ENCODE peak calls at places on chromosomes 7 and 10, in nine cellular contexts. E is HEK293T; N is stimulated activated CD4-positive, alpha-beta T cell treated with anti-CD3 and anti-CD28 coated beads, TNF-alpha, amount 100 ng/mL, for 4 hours; Q is left ventricle myocardium inferior; S is activated naive CD4-positive, alpha-beta T cell treated with anti-CD3 and anti-CD28 coated beads, Interleukin-2, amount 10 ng/mL, durations not matched to agents 7 days and 5 days; H is stimulated activated CD8-positive, alpha-beta memory T cell treated with anti-CD3 and anti-CD28 coated beads, Interleukin-15, amount 100 ng/mL, for 1 hour; I is MV-4-11; C is midbrain; M is iPS-NIHi11. R is an unnamed sample.

GRCh38 chr7:121521681-121522405 is 125.7 kb upstream of the FAM3C start:
- DNase-seq in E (no peak), N (no peak), Q (no peak), S (no peak), H (no peak), I (no peak), C (no peak), M (no peak), R (no peak)

GRCh38 chr7:16129431-16130126 is 291.8 kb downstream of the CRPPA start:
- DNase-seq in E (peak; percentile 7), N (no peak), Q (no peak), S (no peak), H (no peak), I (no peak), C (no peak), M (no peak), R (no peak)

GRCh38 chr7:155090647-155091046 is 20.5 kb downstream of the HTR5A start:
- DNase-seq in E (no peak), N (no peak), Q (no peak), S (no peak), H (no peak), I (no peak), C (no peak), M (no peak), R (no peak)

GRCh38 chr10:131946321-131946751 is 35.4 kb downstream of the BNIP3 start:
- DNase-seq in E (no peak), N (no peak), Q (no peak), S (no peak), H (no peak), I (no peak), C (no peak), M (no peak), R (no peak)

GRCh38 chr10:11246752-11247467 is 229.2 kb downstream of the CELF2 start:
- DNase-seq in E (no peak), N (no peak), Q (no peak), S (no peak), H (no peak), I (no peak), C (no peak), M (no peak), R (no peak)

GRCh38 chr10:124728830-124729661 is 15.1 kb downstream of the FAM53B start:
- DNase-seq in E (no peak), N (no peak), Q (no peak), S (no peak), H (no peak), I (peak; percentile 55), C (no peak), M (no peak), R (no peak)

GRCh38 chr7:106866298-106867281 is 1.5 kb downstream of the PIK3CG start:
- DNase-seq in E (no peak), N (no peak), Q (no peak), S (no peak), H (no peak), I (peak; percentile 73), C (no peak), M (no peak), R (no peak)

GRCh38 chr7:124246262-124246863 is 213.5 kb upstream of the TMEM229A start:
- DNase-seq in E (no peak), N (no peak), Q (no peak), S (no peak), H (no peak), I (peak; percentile 68), C (no peak), M (no peak), R (no peak)

GRCh38 chr10:15046626-15047025 is 2.9 kb downstream of the OLAH start:
- DNase-seq in E (no peak), N (no peak), Q (no peak), S (no peak), H (no peak), I (no peak), C (no peak), M (no peak), R (peak; percentile 60)

GRCh38 chr7:92782236-92782635 is 54.1 kb downstream of the CDK6 start:
- DNase-seq in E (no peak), N (no peak), Q (no peak), S (no peak), H (no peak), I (no peak), C (no peak), M (no peak), R (no peak)

GRCh38 chr7:81370857-81371256 is 399.0 kb downstream of the HGF start:
- DNase-seq in E (no peak), N (no peak), Q (no peak), S (no peak), H (no peak), I (no peak), C (no peak), M (no peak), R (no peak)

GRCh38 chr10:50565301-50566083 is 58.3 kb downstream of the SGMS1 start:
- DNase-seq in E (no peak), N (no peak), Q (no peak), S (no peak), H (no peak), I (no peak), C (no peak), M (no peak), R (no peak)

GRCh38 chr10:34470307-34470706 is 344.8 kb downstream of the PARD3 start:
- DNase-seq in E (no peak), N (no peak), Q (no peak), S (no peak), H (no peak), I (no peak), C (no peak), M (no peak), R (no peak)

GRCh38 chr7:114939484-114940097 is 17.7 kb downstream of the MDFIC start:
- DNase-seq in E (no peak), N (no peak), Q (no peak), S (no peak), H (no peak), I (no peak), C (no peak), M (peak; percentile 30), R (no peak)

GRCh38 chr10:71255817-71256660 is 43.7 kb downstream of the UNC5B start:
- DNase-seq in E (no peak), N (no peak), Q (peak; percentile 70), S (no peak), H (no peak), I (no peak), C (no peak), M (no peak), R (peak; percentile 50)

GRCh38 chr10:32680803-32681557 is 235.0 kb downstream of the CCDC7 start:
- DNase-seq in E (no peak), N (no peak), Q (no peak), S (no peak), H (no peak), I (no peak), C (no peak), M (peak; percentile 18), R (no peak)

GRCh38 chr7:92155108-92155755 is 21.0 kb upstream of the CYP51A1 start:
- DNase-seq in E (no peak), N (no peak), Q (no peak), S (no peak), H (no peak), I (no peak), C (no peak), M (no peak), R (no peak)

GRCh38 chr10:110737886-110738634 is 93.9 kb downstream of the RBM20 start:
- DNase-seq in E (no peak), N (no peak), Q (no peak), S (no peak), H (no peak), I (no peak), C (no peak), M (no peak), R (peak; percentile 53)

GRCh38 chr10:132220061-132220460 is 33.3 kb downstream of the DPYSL4 start:
- DNase-seq in E (no peak), N (no peak), Q (no peak), S (no peak), H (no peak), I (no peak), C (no peak), M (no peak), R (no peak)

GRCh38 chr7:156236936-156237599 is 403.5 kb upstream of the RNF32 start:
- DNase-seq in E (no peak), N (no peak), Q (no peak), S (no peak), H (no peak), I (no peak), C (no peak), M (no peak), R (no peak)

GRCh38 chr7:111756687-111757178 is 194.4 kb upstream of the IMMP2L start:
- DNase-seq in E (no peak), N (no peak), Q (peak; percentile 73), S (no peak), H (no peak), I (peak; percentile 42), C (peak; percentile 89), M (peak; percentile 50), R (peak; percentile 70)

GRCh38 chr7:24972991-24973390 is 7.0 kb downstream of the OSBPL3 start:
- DNase-seq in E (no peak), N (no peak), Q (no peak), S (no peak), H (no peak), I (no peak), C (no peak), M (no peak), R (no peak)

GRCh38 chr7:157312941-157313340 is 23.9 kb upstream of the DNAJB6 start:
- DNase-seq in E (no peak), N (no peak), Q (no peak), S (no peak), H (no peak), I (peak; percentile 61), C (no peak), M (no peak), R (no peak)

GRCh38 chr10:90798482-90798881 is 59.4 kb downstream of the HTR7 start:
- DNase-seq in E (no peak), N (no peak), Q (no peak), S (no peak), H (no peak), I (no peak), C (no peak), M (no peak), R (no peak)

GRCh38 chr7:130148561-130148960 is 56.6 kb downstream of the TMEM209 start:
- DNase-seq in E (no peak), N (no peak), Q (no peak), S (no peak), H (no peak), I (no peak), C (no peak), M (no peak), R (no peak)

GRCh38 chr10:26445411-26446031 is 7.4 kb downstream of the APBB1IP start:
- DNase-seq in E (no peak), N (no peak), Q (no peak), S (no peak), H (no peak), I (no peak), C (no peak), M (no peak), R (no peak)

GRCh38 chr10:69757553-69758309 is 44.0 kb upstream of the COL13A1 start:
- DNase-seq in E (no peak), N (no peak), Q (peak; percentile 46), S (no peak), H (no peak), I (peak; percentile 28), C (peak; percentile 27), M (no peak), R (no peak)

GRCh38 chr10:43308986-43309385 is 42.1 kb upstream of the RASGEF1A start:
- DNase-seq in E (no peak), N (no peak), Q (no peak), S (no peak), H (no peak), I (no peak), C (peak; percentile 38), M (no peak), R (no peak)

GRCh38 chr10:58621379-58622077 is 108.9 kb downstream of the BICC1 start:
- DNase-seq in E (no peak), N (no peak), Q (no peak), S (no peak), H (no peak), I (no peak), C (no peak), M (no peak), R (no peak)

GRCh38 chr10:124747745-124748144 is 3.6 kb upstream of the FAM53B start:
- DNase-seq in E (no peak), N (no peak), Q (no peak), S (no peak), H (no peak), I (no peak), C (no peak), M (no peak), R (no peak)

GRCh38 chr10:129514568-129515451 is 47.8 kb downstream of the MGMT start:
- DNase-seq in E (no peak), N (no peak), Q (no peak), S (no peak), H (no peak), I (no peak), C (no peak), M (no peak), R (no peak)

R was measured in ELF-1.